ENCODE peak calls at places on chromosome 18, in five cellular contexts. C is esophagus squamous epithelium, P is ovary, O is tibial nerve, R is fibroblast of lung. Y is an unnamed sample.

GRCh38 chr18:77160515-77160914 is 27.9 kb upstream of the MBP start:
- DNase-seq in P (no peak), C (no peak), R (no peak), O (no peak), Y (no peak)

GRCh38 chr18:27577265-27577664 is 392.2 kb upstream of the CHST9 start:
- DNase-seq in C (no peak), O (no peak), R (no peak), P (no peak), Y (no peak)

GRCh38 chr18:65257157-65257556 is 493.7 kb upstream of the CDH7 start:
- DNase-seq in C (no peak), P (no peak), O (no peak), R (no peak), Y (peak; percentile 4)

GRCh38 chr18:5294113-5294617 is 1.4 kb downstream of the ZBTB14 start:
- DNase-seq in O (no peak), P (no peak), C (peak; percentile 40), R (no peak), Y (peak; percentile 58)

GRCh38 chr18:69102959-69103358 is 297.7 kb upstream of the DOK6 start:
- DNase-seq in O (no peak), P (no peak), C (no peak), R (peak; percentile 31), Y (no peak)

GRCh38 chr18:77899972-77900754 is 650.5 kb downstream of the GALR1 start:
- DNase-seq in O (no peak), P (peak; percentile 43), R (peak; percentile 2), C (no peak), Y (peak; percentile 93)

GRCh38 chr18:79476918-79477685 is 81.4 kb downstream of the NFATC1 start:
- DNase-seq in C (no peak), R (no peak), O (no peak), P (no peak), Y (peak; percentile 82)

GRCh38 chr18:76958692-76959341 is 136.5 kb downstream of the ZNF236 start:
- DNase-seq in O (no peak), C (no peak), P (no peak), R (peak; percentile 10), Y (peak; percentile 36)

GRCh38 chr18:68555935-68556334 is 159.0 kb downstream of the TMX3 start:
- DNase-seq in O (no peak), R (no peak), P (no peak), C (no peak), Y (no peak)

GRCh38 chr18:59867337-59868104 is 32.3 kb upstream of the PMAIP1 start:
- DNase-seq in P (no peak), R (no peak), O (no peak), C (no peak), Y (no peak)

GRCh38 chr18:42931501-42931900 is 184.0 kb downstream of the RIT2 start:
- DNase-seq in C (no peak), O (no peak), R (peak; percentile 85), P (no peak), Y (peak; percentile 50)

GRCh38 chr18:44723973-44724778 is 43.5 kb downstream of the SETBP1 start:
- DNase-seq in O (no peak), R (no peak), C (no peak), P (no peak), Y (no peak)

GRCh38 chr18:69233465-69234054 is 167.1 kb upstream of the DOK6 start:
- DNase-seq in P (no peak), R (no peak), O (no peak), C (no peak), Y (peak; percentile 14)

GRCh38 chr18:54742120-54742519 is 86.2 kb upstream of the RAB27B start:
- DNase-seq in P (no peak), O (no peak), C (no peak), R (peak; percentile 28), Y (no peak)

GRCh38 chr18:59912007-59912550 is 12.3 kb downstream of the PMAIP1 start:
- DNase-seq in P (no peak), C (no peak), R (no peak), O (no peak), Y (no peak)

GRCh38 chr18:59008302-59008974 is 131.2 kb upstream of the SEC11C start:
- DNase-seq in P (no peak), R (peak; percentile 37), O (no peak), C (no peak), Y (peak; percentile 83)

DNA sequence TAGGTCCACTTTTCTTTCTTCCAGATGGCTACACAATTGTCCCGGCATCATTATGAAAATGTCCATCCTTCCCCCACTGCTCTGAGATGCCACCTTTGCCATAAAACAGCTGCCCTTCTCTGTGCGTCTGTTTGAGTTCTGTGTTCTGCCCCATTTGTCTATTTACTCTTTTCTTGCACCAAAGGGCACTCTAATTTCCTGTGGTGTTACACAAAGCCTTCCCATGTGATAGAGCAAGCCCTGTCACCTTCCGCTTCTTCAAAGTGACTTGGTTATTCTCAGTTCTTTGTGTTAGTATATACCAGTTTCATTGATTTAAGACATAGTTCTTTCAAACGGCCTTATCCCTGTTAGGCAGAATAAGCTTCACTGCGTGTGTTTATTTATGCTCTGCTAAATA is 84.1 kb downstream of the FBXO15 start:
- DNase-seq in C (no peak), P (no peak), R (no peak), O (no peak), Y (no peak)
- H3K27ac ChIP-seq in C (no peak overlapping the region), P (no peak overlapping the region), R (no peak overlapping the region), O (no peak overlapping the region), Y (no peak overlapping the region)

GRCh38 chr18:35516789-35517188 is 19.0 kb upstream of the INO80C start:
- DNase-seq in O (no peak), R (no peak), C (no peak), P (no peak), Y (no peak)
- H3K27me3 ChIP-seq in O (no peaks in the 10 kb centered on the region), R (no peaks in the 10 kb centered on the region), C (no peaks in the 10 kb centered on the region), P (no peaks in the 10 kb centered on the region), Y (no peaks in the 10 kb centered on the region)

GRCh38 chr18:22558945-22559385 is 141.2 kb upstream of the CTAGE1 start:
- DNase-seq in P (peak; percentile 80), R (peak; percentile 79), C (no peak), O (peak; percentile 37), Y (peak; percentile 92)
- H3K4me3 ChIP-seq in P (peak overlapping the region; percentile 59), R (peak overlapping the region; percentile 55), C (peak overlapping the region; percentile 43), O (peak overlapping the region; percentile 62), Y (peak overlapping the region; percentile 70)

GRCh38 chr18:35352283-35352682 is 8.1 kb upstream of the ZNF24 start:
- DNase-seq in O (no peak), R (no peak), P (no peak), C (no peak), Y (no peak)

GRCh38 chr18:35355140-35355618 is 11.0 kb upstream of the ZNF24 start:
- DNase-seq in P (peak; percentile 31), O (peak; percentile 76), R (peak; percentile 88), C (peak; percentile 8), Y (peak; percentile 86)

GRCh38 chr18:35347991-35348390 is 3.8 kb upstream of the ZNF24 start:
- DNase-seq in P (no peak), C (no peak), O (no peak), R (no peak), Y (no peak)

DNA sequence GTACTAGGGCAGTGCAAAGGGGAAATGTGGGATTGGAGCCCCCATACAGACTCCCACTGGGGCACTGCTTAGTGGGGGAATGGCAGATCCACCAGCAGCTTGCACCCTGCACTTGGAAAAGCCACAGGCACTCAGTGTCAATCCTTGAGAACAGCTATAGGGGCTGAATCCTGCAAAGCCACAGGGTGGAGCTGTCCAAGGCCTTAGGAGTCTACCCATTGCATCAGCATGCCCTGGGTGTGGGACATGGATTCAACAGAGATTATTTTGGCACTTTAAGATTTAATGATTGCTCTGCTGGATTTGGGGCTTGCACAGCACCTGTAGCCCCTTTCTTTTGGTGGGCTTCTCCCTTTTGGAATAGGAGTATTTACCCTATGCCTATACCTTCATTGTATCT is 8.6 kb upstream of the ZNF24 start:
- DNase-seq in P (no peak), R (no peak), C (no peak), O (no peak), Y (no peak)
- H3K27ac ChIP-seq in P (no peak overlapping the region), R (no peak overlapping the region), C (no peak overlapping the region), O (no peak overlapping the region), Y (no peak overlapping the region)

GRCh38 chr18:48376406-48376805 is 32.8 kb downstream of the ZBTB7C start:
- DNase-seq in R (no peak), P (no peak), O (no peak), C (no peak), Y (no peak)
- H3K27me3 ChIP-seq in R (peaks cover 10% of the 10 kb centered on the region), P (no peaks in the 10 kb centered on the region), O (no peaks in the 10 kb centered on the region), C (no peaks in the 10 kb centered on the region), Y (peaks cover 34% of the 10 kb centered on the region)

GRCh38 chr18:9015689-9016088 is 86.8 kb upstream of the NDUFV2 start:
- DNase-seq in P (no peak), C (no peak), O (no peak), R (no peak), Y (no peak)

GRCh38 chr18:9019135-9019534 is 83.4 kb upstream of the NDUFV2 start:
- DNase-seq in P (no peak), R (no peak), C (no peak), O (no peak), Y (no peak)

GRCh38 chr18:9016819-9017169 is 85.7 kb upstream of the NDUFV2 start:
- DNase-seq in R (peak; percentile 62), O (no peak), C (no peak), P (no peak), Y (no peak)

GRCh38 chr18:9017900-9018217 is 84.6 kb upstream of the NDUFV2 start:
- DNase-seq in C (no peak), R (no peak), O (no peak), P (no peak), Y (no peak)

GRCh38 chr18:9017170-9017899 is 85.2 kb upstream of the NDUFV2 start:
- DNase-seq in P (peak; percentile 74), R (peak; percentile 91), O (peak; percentile 24), C (peak; percentile 17), Y (peak; percentile 95)
- H3K4me3 ChIP-seq in P (peak overlapping the region; percentile 14), R (peak overlapping the region; percentile 39), O (peak overlapping the region; percentile 33), C (peak overlapping the region; percentile 30), Y (peak overlapping the region; percentile 23)

GRCh38 chr18:13268746-13269285 is 50.3 kb downstream of the LDLRAD4 start:
- DNase-seq in P (no peak), C (no peak), R (no peak), O (no peak), Y (no peak)
- H3K27ac ChIP-seq in P (no peak overlapping the region), C (peak overlapping the region; percentile 76), R (no peak overlapping the region), O (no peak overlapping the region), Y (no peak overlapping the region)

Y was measured in osteoblast.